ENCODE peak calls at places on chromosome 11, in five cellular contexts. X, J, S, P and W are unnamed samples.

GRCh38 chr11:78427615-78428272 is 10.1 kb upstream of the GAB2 start:
- DNase-seq in S (no peak), J (no peak), P (no peak), X (no peak), W (no peak)

GRCh38 chr11:126186031-126186698 is 25.3 kb downstream of the RPUSD4 start:
- DNase-seq in J (no peak), P (no peak), S (no peak), X (no peak), W (no peak)

GRCh38 chr11:89491141-89491690 is at the start of gene NOX4:
- DNase-seq in S (no peak), P (peak), J (no peak), X (peak), W (peak)

GRCh38 chr11:58121101-58121500 is 4.2 kb downstream of the OR9I1 start:
- DNase-seq in S (no peak), X (no peak), P (no peak), J (no peak), W (no peak)

GRCh38 chr11:116576523-116576922 is 196.3 kb downstream of the BUD13 start:
- DNase-seq in S (no peak), X (no peak), J (no peak), P (no peak), W (no peak)

GRCh38 chr11:65555693-65556231 is 2.4 kb downstream of the LTBP3 start:
- DNase-seq in J (peak), X (no peak), P (peak), S (no peak), W (no peak)

GRCh38 chr11:37088573-37088910 is 490.5 kb upstream of the RAG2 start:
- DNase-seq in X (no peak), S (no peak), J (no peak), P (no peak), W (no peak)

GRCh38 chr11:33182246-33182878 is 21.1 kb upstream of the CSTF3 start:
- DNase-seq in X (no peak), S (no peak), J (no peak), P (no peak), W (no peak)

GRCh38 chr11:86869966-86870570 is 69.7 kb downstream of the PRSS23 start:
- DNase-seq in J (peak), X (no peak), P (peak), S (peak), W (peak)

GRCh38 chr11:22703561-22703960 is 37.1 kb downstream of the GAS2 start:
- DNase-seq in J (no peak), S (no peak), X (no peak), P (no peak), W (no peak)

GRCh38 chr11:61947486-61948210 is 2.5 kb upstream of the BEST1 start:
- DNase-seq in S (peak), J (peak), X (peak), P (peak), W (peak)

GRCh38 chr11:73969091-73969490 is 13.6 kb downstream of the UCP2 start:
- DNase-seq in X (no peak), S (no peak), J (no peak), P (no peak), W (no peak)

GRCh38 chr11:72333657-72334056 is 89.7 kb upstream of the PHOX2A start:
- DNase-seq in X (no peak), P (no peak), J (peak), S (no peak), W (no peak)

GRCh38 chr11:121207485-121208115 is 85.0 kb upstream of the SC5D start:
- DNase-seq in S (no peak), J (no peak), X (no peak), P (no peak), W (no peak)

GRCh38 chr11:69588270-69588669 is 52.7 kb upstream of the CCND1 start:
- DNase-seq in J (no peak), X (no peak), P (peak), S (no peak), W (no peak)

GRCh38 chr11:63985812-63986155 is 454 bp upstream of the OTUB1 start:
- DNase-seq in X (no peak), P (no peak), S (peak), J (peak), W (no peak)

GRCh38 chr11:94581926-94582325 is 14.8 kb downstream of the PIWIL4 start:
- DNase-seq in J (no peak), X (no peak), S (no peak), P (no peak), W (no peak)

GRCh38 chr11:1544536-1544935 is 27.5 kb downstream of the DUSP8 start:
- DNase-seq in P (no peak), X (no peak), J (no peak), S (no peak), W (no peak)

GRCh38 chr11:62195945-62196344 is 5.9 kb downstream of the SCGB1D1 start:
- DNase-seq in X (no peak), P (no peak), S (no peak), J (no peak), W (no peak)

GRCh38 chr11:111526501-111526900 is 11.9 kb downstream of the HOATZ start:
- DNase-seq in S (no peak), P (peak), J (no peak), X (no peak), W (no peak)

GRCh38 chr11:69996451-69996850 is 81.7 kb upstream of the ANO1 start:
- DNase-seq in S (no peak), J (no peak), P (no peak), X (no peak), W (no peak)

GRCh38 chr11:76782526-76783293 is 446 bp upstream of the TSKU start:
- DNase-seq in P (peak), X (peak), S (no peak), J (peak), W (peak)

GRCh38 chr11:85132839-85133238 is 494.3 kb downstream of the DLG2 start:
- DNase-seq in P (no peak), J (no peak), S (no peak), X (no peak), W (peak)

GRCh38 chr11:22041039-22041438 is 151.8 kb upstream of the ANO5 start:
- DNase-seq in P (no peak), J (no peak), X (no peak), S (no peak), W (no peak)